ENCODE peak calls at places on chromosomes 7 and 10, in five cellular contexts. I is A549, L is GM12878, Q is K562, N is HepG2. Z is an unnamed sample.

GRCh38 chr7:91898240-91898992 is 17.9 kb upstream of the MTERF1 start:
- DNase-seq in I (no peak), L (no peak), Q (no peak), N (no peak), Z (no peak)

GRCh38 chr7:91383875-91384274 is 119.6 kb downstream of the FZD1 start:
- DNase-seq in I (no peak), L (no peak), Q (no peak), N (no peak), Z (no peak)

GRCh38 chr10:26213157-26213780 is 3.3 kb upstream of the GAD2 start:
- DNase-seq in I (no peak), L (no peak), Q (no peak), N (no peak), Z (peak)

GRCh38 chr7:51621956-51622355 is 305.3 kb upstream of the COBL start:
- DNase-seq in I (no peak), L (no peak), Q (no peak), N (no peak), Z (no peak)

GRCh38 chr10:85791846-85792532 is 574.6 kb downstream of the GRID1 start:
- DNase-seq in I (peak), L (no peak), Q (peak), N (no peak), Z (no peak)

GRCh38 chr7:47941136-47941844 is 7.0 kb downstream of the PKD1L1 start:
- DNase-seq in I (no peak), L (no peak), Q (no peak), N (no peak), Z (no peak)

GRCh38 chr10:19816420-19817250 is at the start of gene PLXDC2:
- DNase-seq in I (peak), L (no peak), Q (no peak), N (no peak), Z (no peak)

GRCh38 chr7:42192851-42193456 is 44.1 kb downstream of the GLI3 start:
- DNase-seq in I (no peak), L (no peak), Q (no peak), N (no peak), Z (no peak)

GRCh38 chr7:143728333-143728862 is 29.1 kb downstream of the CTAGE6 start:
- DNase-seq in I (no peak), L (no peak), Q (peak), N (no peak), Z (no peak)

GRCh38 chr7:151565541-151565940 is 45.8 kb upstream of the RHEB start:
- DNase-seq in I (no peak), L (no peak), Q (no peak), N (no peak), Z (no peak)

GRCh38 chr10:127414024-127414423 is 135.1 kb upstream of the NPS start:
- DNase-seq in I (no peak), L (no peak), Q (no peak), N (no peak), Z (no peak)

GRCh38 chr7:24477807-24478655 is 95.2 kb upstream of the PALS2 start:
- DNase-seq in I (peak), L (no peak), Q (peak), N (peak), Z (peak)

GRCh38 chr10:1172256-1172975 is 116.2 kb downstream of the WDR37 start:
- DNase-seq in I (no peak), L (no peak), Q (no peak), N (no peak), Z (no peak)

GRCh38 chr7:71325151-71325550 is 193.2 kb downstream of the GALNT17 start:
- DNase-seq in I (no peak), L (no peak), Q (no peak), N (no peak), Z (no peak)

GRCh38 chr10:30821994-30822692 is 192.6 kb upstream of the LYZL2 start:
- DNase-seq in I (no peak), L (no peak), Q (no peak), N (no peak), Z (no peak)

GRCh38 chr7:93048136-93048930 is 69.4 kb downstream of the SAMD9 start:
- DNase-seq in I (no peak), L (no peak), Q (no peak), N (no peak), Z (no peak)

GRCh38 chr10:78502208-78502943 is 468.7 kb downstream of the RPS24 start:
- DNase-seq in I (no peak), L (no peak), Q (no peak), N (peak), Z (no peak)

GRCh38 chr10:48625013-48625412 is 20.1 kb upstream of the ARHGAP22 start:
- DNase-seq in I (no peak), L (no peak), Q (no peak), N (no peak), Z (no peak)

GRCh38 chr7:41955475-41956243 is 252.8 kb upstream of the INHBA start:
- DNase-seq in I (peak), L (no peak), Q (peak), N (no peak), Z (peak)

GRCh38 chr10:66349726-66350125 is 576.1 kb upstream of the LRRTM3 start:
- DNase-seq in I (no peak), L (no peak), Q (no peak), N (no peak), Z (no peak)

GRCh38 chr7:116948934-116949333 is 4.4 kb upstream of the ST7 start:
- DNase-seq in I (no peak), L (no peak), Q (peak), N (no peak), Z (no peak)

DNA sequence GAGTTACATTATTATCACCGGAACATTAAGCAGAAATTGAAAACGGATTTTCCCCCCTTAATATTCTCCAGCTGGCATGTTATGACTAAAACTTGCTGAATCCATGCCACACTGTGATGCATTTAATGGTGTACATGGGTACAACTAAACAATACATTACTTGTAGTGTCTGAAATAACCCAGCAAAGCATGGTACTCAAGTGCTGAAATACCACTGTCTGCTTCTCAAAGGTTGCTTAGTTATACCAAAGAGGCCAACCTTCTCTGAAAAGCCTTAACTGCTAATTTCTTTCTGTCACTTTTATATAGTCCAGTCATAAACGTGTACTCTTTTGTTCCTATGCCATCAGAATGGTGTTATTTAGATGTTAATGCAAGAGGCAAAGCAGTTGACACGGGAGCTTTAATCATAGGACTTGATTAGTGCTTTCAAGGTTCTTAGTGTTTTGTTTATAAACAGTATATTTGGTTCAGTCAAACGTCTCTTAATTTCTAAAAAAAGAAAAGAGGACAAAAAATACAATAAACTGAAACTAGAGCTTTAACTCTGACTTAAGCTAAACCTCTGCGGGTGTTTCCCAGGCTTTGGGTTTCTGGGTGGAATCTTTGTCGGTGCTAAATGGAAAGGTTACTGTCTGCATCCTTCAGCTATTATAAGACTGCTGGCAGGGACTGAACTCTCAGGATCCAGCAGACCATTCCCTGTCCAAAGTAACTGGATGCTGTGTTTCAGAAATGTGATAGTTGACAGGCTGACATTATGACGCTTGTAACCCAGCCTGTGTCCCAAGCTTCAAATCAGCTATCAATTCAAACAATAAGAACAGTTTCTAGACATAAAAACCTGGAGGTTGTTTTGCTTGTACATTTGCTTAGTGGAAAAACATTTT is 202.6 kb downstream of the PPP1R3A start:
- DNase-seq in I (no peak), L (no peak), Q (no peak), N (no peak), Z (no peak)
- TF ChIP-seq CHD2 in I (no peak), L (no peak), Q (no peak), N (no peak), Z (no peak)

GRCh38 chr7:100190059-100190711 is 12.5 kb downstream of the STAG3 start:
- DNase-seq in I (peak), L (no peak), Q (peak), N (peak), Z (no peak)
- TF ChIP-seq KDM1A in I (no peak), L (no peak), Q (no peak), N (no peak), Z (no peak)

GRCh38 chr7:138979988-138980574 is 1.1 kb downstream of the KIAA1549 start:
- DNase-seq in I (no peak), L (no peak), Q (no peak), N (no peak), Z (no peak)
- TF ChIP-seq CHD2 in I (no peak), L (no peak), Q (no peak), N (no peak), Z (no peak)

GRCh38 chr7:147145194-147145593 is 1028.6 kb downstream of the CNTNAP2 start:
- DNase-seq in I (no peak), L (no peak), Q (no peak), N (no peak), Z (no peak)
- TF ChIP-seq KDM1A in I (no peak), L (no peak), Q (no peak), N (no peak), Z (no peak)

DNA sequence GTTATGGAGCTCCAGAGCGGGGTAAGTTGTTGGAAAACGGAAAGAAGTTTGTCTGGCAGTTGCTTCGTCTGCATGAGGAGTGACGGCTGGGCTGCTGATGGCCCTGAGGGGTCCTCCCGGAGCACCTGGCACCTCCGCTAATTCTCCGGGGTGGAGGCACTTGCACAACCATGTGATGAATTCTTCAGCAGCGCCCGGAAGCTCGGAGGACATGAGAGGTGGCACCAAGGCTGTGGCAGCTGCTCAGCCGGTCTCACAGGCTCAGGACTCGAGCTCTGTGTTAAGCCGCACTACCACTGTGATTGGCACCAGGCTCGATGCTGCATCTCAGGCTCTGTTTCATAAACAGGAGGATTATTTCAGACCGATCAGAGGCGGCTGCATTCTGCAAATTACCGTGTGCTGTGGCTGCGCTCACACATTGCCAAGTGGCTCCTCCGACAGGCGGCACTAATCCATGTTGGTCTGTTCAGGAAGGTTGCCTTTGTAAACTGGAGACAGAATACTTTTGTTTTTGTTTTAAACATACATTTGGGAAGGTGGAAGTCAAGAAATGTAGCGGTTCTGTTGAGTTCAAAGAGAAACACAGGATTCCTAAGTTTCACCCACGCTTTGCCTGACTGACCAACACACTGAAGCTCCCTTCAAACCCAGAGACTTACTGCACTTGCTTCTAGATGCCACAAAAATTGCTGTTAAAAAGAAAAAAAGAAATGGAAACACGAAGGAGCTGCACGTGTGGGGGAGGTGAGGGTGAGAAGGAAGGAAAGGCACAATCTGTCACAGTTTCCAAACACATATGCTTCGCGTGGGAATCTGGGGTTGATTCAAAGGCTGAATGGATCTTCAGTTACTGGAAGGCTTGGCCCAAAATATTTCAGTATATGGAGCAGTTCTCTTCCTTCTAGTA is 495.4 kb downstream of the DNAJB6 start:
- DNase-seq in I (no peak), L (no peak), Q (no peak), N (no peak), Z (no peak)
- TF ChIP-seq CHD2 in I (no peak), L (no peak), Q (no peak), N (no peak), Z (no peak)

DNA sequence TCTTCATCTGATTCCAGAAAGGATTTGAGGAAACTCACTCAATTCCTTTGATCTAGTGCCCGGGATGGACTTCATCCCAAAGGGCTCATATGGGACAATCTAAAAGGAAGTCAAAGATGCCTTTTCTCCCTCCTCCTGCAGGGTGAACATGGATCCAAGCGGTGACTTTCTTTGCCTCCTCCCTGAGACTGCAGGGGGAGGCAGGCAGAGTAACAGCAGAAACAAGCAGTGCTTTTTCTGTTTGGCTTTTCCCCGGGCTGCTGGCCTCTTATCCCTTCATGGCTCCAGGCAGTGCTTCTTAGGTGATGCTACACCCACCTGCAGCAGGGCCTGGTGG is 10.0 kb upstream of the DNMBP start:
- DNase-seq in I (peak), L (no peak), Q (no peak), N (peak), Z (no peak)
- TF ChIP-seq KDM1A in I (no peak), L (no peak), Q (no peak), N (no peak), Z (no peak)

DNA sequence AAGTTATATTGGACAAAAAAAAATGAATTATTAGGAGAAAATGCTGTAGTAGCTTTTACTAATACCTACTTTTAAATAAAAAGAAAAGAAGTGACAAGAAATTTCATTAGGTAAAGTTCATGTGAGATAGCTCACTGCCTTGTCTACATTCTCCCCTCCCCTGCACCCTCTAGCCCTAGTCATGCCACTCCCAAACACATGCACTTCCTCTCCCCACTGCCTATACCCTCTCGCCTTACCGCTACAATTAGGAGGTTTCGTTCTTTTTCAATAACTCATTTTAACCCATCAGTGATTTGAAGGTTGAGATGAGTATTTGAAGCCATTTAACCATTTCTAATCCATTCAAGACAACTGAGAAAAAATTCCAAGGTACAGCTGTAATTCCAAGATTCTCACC is 75.3 kb downstream of the HIBADH start:
- DNase-seq in I (no peak), L (no peak), Q (no peak), N (no peak), Z (no peak)
- TF ChIP-seq CHD2 in I (no peak), L (no peak), Q (no peak), N (no peak), Z (no peak)

GRCh38 chr7:21281193-21281592 is 146.7 kb upstream of the SP4 start:
- DNase-seq in I (no peak), L (no peak), Q (no peak), N (no peak), Z (no peak)

GRCh38 chr7:21276471-21277035 is 151.3 kb upstream of the SP4 start:
- DNase-seq in I (no peak), L (no peak), Q (no peak), N (no peak), Z (no peak)

GRCh38 chr7:21278944-21279343 is 148.9 kb upstream of the SP4 start:
- DNase-seq in I (no peak), L (no peak), Q (no peak), N (no peak), Z (no peak)
- TF ChIP-seq KDM1A in I (no peak), L (no peak), Q (no peak), N (no peak), Z (no peak)

Z was measured in H1.